ENCODE peak calls at places on chromosome 4, in ten cellular contexts. R, P, F, W, K, V, I, E, T and B are unnamed samples.

GRCh38 chr4:149836546-149836945 is 20.9 kb upstream of the IQCM start:
- DNase-seq in R (no peak), P (peak), F (no peak), W (no peak), K (no peak), V (no peak), I (no peak), E (no peak), T (no peak), B (no peak)

GRCh38 chr4:123260429-123261052 is 136.1 kb upstream of the SPRY1 start:
- DNase-seq in R (no peak), P (no peak), F (no peak), W (no peak), K (no peak), V (no peak), I (no peak), E (no peak), T (no peak), B (no peak)

GRCh38 chr4:179110356-179110755 is 1668.1 kb upstream of the AGA start:
- DNase-seq in R (no peak), P (peak), F (no peak), W (no peak), K (no peak), V (no peak), I (no peak), E (no peak), T (no peak), B (no peak)

GRCh38 chr4:112082954-112083586 is 62.2 kb upstream of the FAM241A start:
- DNase-seq in R (no peak), P (peak), F (no peak), W (no peak), K (peak), V (no peak), I (no peak), E (no peak), T (no peak), B (peak)

GRCh38 chr4:77695769-77696168 is 90.1 kb downstream of the CXCL13 start:
- DNase-seq in R (no peak), P (peak), F (no peak), W (no peak), K (no peak), V (no peak), I (no peak), E (no peak), T (no peak), B (peak)

GRCh38 chr4:15717126-15717525 is 14.3 kb downstream of the BST1 start:
- DNase-seq in R (no peak), P (peak), F (no peak), W (no peak), K (no peak), V (no peak), I (no peak), E (no peak), T (no peak), B (no peak)

GRCh38 chr4:139458999-139459398 is 5.1 kb downstream of the RAB33B start:
- DNase-seq in R (no peak), P (peak), F (no peak), W (no peak), K (peak), V (no peak), I (no peak), E (no peak), T (no peak), B (peak)

GRCh38 chr4:155660436-155660835 is 6.2 kb upstream of the GUCY1A1 start:
- DNase-seq in R (no peak), P (no peak), F (no peak), W (no peak), K (no peak), V (no peak), I (no peak), E (no peak), T (no peak), B (no peak)

GRCh38 chr4:54440394-54441223 is 211.5 kb downstream of the PDGFRA start:
- DNase-seq in R (no peak), P (peak), F (peak), W (no peak), K (peak), V (no peak), I (no peak), E (no peak), T (peak), B (no peak)

GRCh38 chr4:73864365-73864764 is 4.8 kb upstream of the CXCL1 start:
- DNase-seq in R (no peak), P (no peak), F (no peak), W (peak), K (peak), V (no peak), I (no peak), E (no peak), T (no peak), B (peak)

GRCh38 chr4:143400082-143400481 is 63.4 kb downstream of the GAB1 start:
- DNase-seq in R (no peak), P (no peak), F (no peak), W (no peak), K (no peak), V (no peak), I (no peak), E (no peak), T (no peak), B (no peak)

GRCh38 chr4:1597021-1597931 is 86.8 kb downstream of the FAM53A start:
- DNase-seq in R (no peak), P (no peak), F (no peak), W (no peak), K (no peak), V (no peak), I (no peak), E (no peak), T (no peak), B (no peak)

GRCh38 chr4:3657917-3658913 is 108.0 kb upstream of the ADRA2C start:
- DNase-seq in R (no peak), P (peak), F (no peak), W (no peak), K (no peak), V (no peak), I (no peak), E (no peak), T (no peak), B (no peak)

GRCh38 chr4:10164877-10165283 is 48.3 kb upstream of the WDR1 start:
- DNase-seq in R (no peak), P (peak), F (peak), W (peak), K (peak), V (no peak), I (no peak), E (no peak), T (peak), B (peak)